ENCODE peak calls at places on chromosomes 5 and 9, in nine cellular contexts. A, T, W, Z, U, L, N, R and E are unnamed samples.

GRCh38 chr5:69167488-69167845 is 517 bp downstream of the CCNB1 start:
- DNase-seq in A (no peak), T (peak), W (no peak), Z (no peak), U (no peak), L (peak), N (peak), R (no peak), E (peak)

GRCh38 chr5:175671013-175671412 is 13.1 kb downstream of the HRH2 start:
- DNase-seq in A (no peak), T (no peak), W (no peak), Z (no peak), U (no peak), L (no peak), N (no peak), R (no peak), E (no peak)

GRCh38 chr9:124197177-124198095 is 60.3 kb upstream of the NEK6 start:
- DNase-seq in A (no peak), T (no peak), W (no peak), Z (no peak), U (no peak), L (peak), N (no peak), R (no peak), E (no peak)

GRCh38 chr5:4700082-4700481 is 440.0 kb upstream of the ADAMTS16 start:
- DNase-seq in A (no peak), T (peak), W (no peak), Z (peak), U (no peak), L (no peak), N (peak), R (no peak), E (peak)

GRCh38 chr9:15416880-15417279 is 5.8 kb upstream of the SNAPC3 start:
- DNase-seq in A (no peak), T (peak), W (peak), Z (peak), U (peak), L (peak), N (peak), R (peak), E (peak)

GRCh38 chr5:37206733-37207132 is 42.4 kb downstream of the CPLANE1 start:
- DNase-seq in A (no peak), T (no peak), W (no peak), Z (no peak), U (no peak), L (no peak), N (no peak), R (no peak), E (peak)

GRCh38 chr9:1083325-1083913 is 33.3 kb downstream of the DMRT2 start:
- DNase-seq in A (no peak), T (peak), W (no peak), Z (peak), U (peak), L (no peak), N (peak), R (no peak), E (peak)

GRCh38 chr5:171617268-171617667 is 168.3 kb upstream of the SMIM23 start:
- DNase-seq in A (no peak), T (no peak), W (no peak), Z (no peak), U (no peak), L (no peak), N (no peak), R (no peak), E (no peak)

GRCh38 chr5:175847503-175847902 is 23.9 kb upstream of the CPLX2 start:
- DNase-seq in A (no peak), T (peak), W (no peak), Z (no peak), U (no peak), L (peak), N (peak), R (no peak), E (peak)

GRCh38 chr5:172748341-172748843 is 22.6 kb downstream of the DUSP1 start:
- DNase-seq in A (no peak), T (no peak), W (no peak), Z (no peak), U (no peak), L (no peak), N (no peak), R (no peak), E (peak)

GRCh38 chr9:121266356-121266755 is 1.6 kb upstream of the GSN start:
- DNase-seq in A (no peak), T (no peak), W (no peak), Z (no peak), U (no peak), L (no peak), N (no peak), R (no peak), E (no peak)

GRCh38 chr5:68467791-68468190 is 252.2 kb downstream of the PIK3R1 start:
- DNase-seq in A (no peak), T (no peak), W (no peak), Z (no peak), U (no peak), L (no peak), N (no peak), R (no peak), E (no peak)

GRCh38 chr5:77267496-77267895 is 57.0 kb downstream of the PDE8B start:
- DNase-seq in A (no peak), T (no peak), W (no peak), Z (no peak), U (no peak), L (no peak), N (no peak), R (no peak), E (no peak)

GRCh38 chr9:79684711-79685575 is 113.2 kb downstream of the TLE4 start:
- DNase-seq in A (no peak), T (peak), W (no peak), Z (no peak), U (no peak), L (no peak), N (no peak), R (no peak), E (peak)

GRCh38 chr5:146906803-146907202 is 28.2 kb upstream of the PPP2R2B start:
- DNase-seq in A (no peak), T (no peak), W (no peak), Z (no peak), U (no peak), L (no peak), N (no peak), R (no peak), E (no peak)

GRCh38 chr5:10663531-10664183 is 97.4 kb downstream of the DAP start:
- DNase-seq in A (no peak), T (peak), W (no peak), Z (no peak), U (no peak), L (no peak), N (peak), R (no peak), E (peak)

GRCh38 chr5:100757618-100758017 is 145.5 kb downstream of the ST8SIA4 start:
- DNase-seq in A (no peak), T (no peak), W (no peak), Z (no peak), U (no peak), L (no peak), N (no peak), R (no peak), E (no peak)

GRCh38 chr9:34651876-34652602 is at the start of gene IL11RA:
- DNase-seq in A (no peak), T (peak), W (peak), Z (no peak), U (peak), L (no peak), N (peak), R (peak), E (peak)

GRCh38 chr9:110282023-110282766 is 25.9 kb upstream of the TXN start:
- DNase-seq in A (no peak), T (no peak), W (no peak), Z (no peak), U (no peak), L (no peak), N (peak), R (no peak), E (no peak)

GRCh38 chr9:135501261-135502167 is 1.0 kb downstream of the MRPS2 start:
- DNase-seq in A (no peak), T (peak), W (no peak), Z (no peak), U (peak), L (peak), N (peak), R (no peak), E (peak)

GRCh38 chr9:30799527-30800101 is 1584.8 kb upstream of the ACO1 start:
- DNase-seq in A (no peak), T (no peak), W (no peak), Z (no peak), U (no peak), L (no peak), N (no peak), R (no peak), E (no peak)

GRCh38 chr5:67059747-67060490 is 136.7 kb downstream of the CD180 start:
- DNase-seq in A (no peak), T (peak), W (no peak), Z (no peak), U (no peak), L (no peak), N (no peak), R (no peak), E (peak)

GRCh38 chr5:87733918-87734317 is 321.2 kb upstream of the CCNH start:
- DNase-seq in A (no peak), T (no peak), W (no peak), Z (no peak), U (no peak), L (no peak), N (no peak), R (no peak), E (no peak)

GRCh38 chr9:38316166-38316765 is 76.2 kb upstream of the ALDH1B1 start:
- DNase-seq in A (no peak), T (no peak), W (no peak), Z (no peak), U (no peak), L (no peak), N (no peak), R (no peak), E (no peak)

GRCh38 chr9:6014668-6015270 is 655 bp downstream of the RANBP6 start:
- DNase-seq in A (no peak), T (peak), W (no peak), Z (no peak), U (no peak), L (no peak), N (peak), R (peak), E (peak)

GRCh38 chr9:33818167-33818831 is 1.3 kb downstream of the UBE2R2 start:
- DNase-seq in A (no peak), T (no peak), W (no peak), Z (no peak), U (no peak), L (peak), N (no peak), R (no peak), E (no peak)

GRCh38 chr5:151585970-151586369 is 5.2 kb downstream of the FAT2 start:
- DNase-seq in A (no peak), T (peak), W (no peak), Z (no peak), U (peak), L (no peak), N (peak), R (no peak), E (no peak)

GRCh38 chr5:42950466-42951168 is 89.5 kb downstream of the ANXA2R start:
- DNase-seq in A (peak), T (peak), W (peak), Z (peak), U (peak), L (peak), N (peak), R (peak), E (peak)

GRCh38 chr5:94326579-94326978 is 291.8 kb downstream of the KIAA0825 start:
- DNase-seq in A (no peak), T (no peak), W (no peak), Z (no peak), U (no peak), L (no peak), N (no peak), R (no peak), E (no peak)

GRCh38 chr9:36492849-36493248 is 79.8 kb upstream of the MELK start:
- DNase-seq in A (no peak), T (no peak), W (no peak), Z (no peak), U (no peak), L (no peak), N (no peak), R (no peak), E (peak)

GRCh38 chr5:55853818-55854217 is 2.7 kb downstream of the IL31RA start:
- DNase-seq in A (no peak), T (peak), W (no peak), Z (no peak), U (peak), L (no peak), N (peak), R (no peak), E (peak)

GRCh38 chr9:21923694-21924093 is 70.5 kb downstream of the CDKN2A start:
- DNase-seq in A (no peak), T (no peak), W (no peak), Z (no peak), U (no peak), L (no peak), N (no peak), R (no peak), E (no peak)

GRCh38 chr9:117138257-117138656 is 276.6 kb downstream of the ASTN2 start:
- DNase-seq in A (no peak), T (no peak), W (no peak), Z (no peak), U (no peak), L (no peak), N (no peak), R (no peak), E (no peak)

GRCh38 chr5:167814828-167815227 is 476.6 kb upstream of the WWC1 start:
- DNase-seq in A (no peak), T (peak), W (no peak), Z (no peak), U (peak), L (no peak), N (peak), R (no peak), E (peak)

GRCh38 chr5:73103885-73104284 is 16.5 kb upstream of the TMEM171 start:
- DNase-seq in A (no peak), T (no peak), W (no peak), Z (no peak), U (no peak), L (no peak), N (no peak), R (no peak), E (no peak)

GRCh38 chr5:140011297-140011802 is 31.7 kb downstream of the NRG2 start:
- DNase-seq in A (no peak), T (peak), W (no peak), Z (no peak), U (no peak), L (peak), N (no peak), R (no peak), E (peak)

GRCh38 chr5:1944408-1944807 is 61.7 kb upstream of the IRX4 start:
- DNase-seq in A (no peak), T (no peak), W (no peak), Z (no peak), U (no peak), L (no peak), N (no peak), R (no peak), E (no peak)

GRCh38 chr5:123803359-123803758 is 291.4 kb downstream of the CSNK1G3 start:
- DNase-seq in A (no peak), T (no peak), W (no peak), Z (no peak), U (no peak), L (no peak), N (no peak), R (no peak), E (no peak)

GRCh38 chr5:96855041-96855872 is 21.0 kb upstream of the ERAP2 start:
- DNase-seq in A (no peak), T (peak), W (no peak), Z (no peak), U (no peak), L (no peak), N (no peak), R (no peak), E (peak)